ENCODE peak calls at places on chromosomes 5 and 9, in four cellular contexts. I is stimulated activated CD8-positive, alpha-beta memory T cell treated with anti-CD3 and anti-CD28 coated beads, Interleukin-2, amount 100 ng/mL, for 1 hour; M is KG1; H is non-pigmented ciliary epithelial cell. F is an unnamed sample.

GRCh38 chr9:111959468-111959941 is 62.9 kb downstream of the UGCG start:
- DNase-seq in I (no peak), M (no peak), H (peak), F (no peak)

GRCh38 chr5:39005566-39006232 is 68.5 kb downstream of the RICTOR start:
- DNase-seq in I (no peak), M (no peak), H (no peak), F (no peak)

GRCh38 chr9:84325347-84325982 is 15.1 kb downstream of the SLC28A3 start:
- DNase-seq in I (no peak), M (no peak), H (no peak), F (no peak)

GRCh38 chr5:963673-964531 is 44.7 kb upstream of the NKD2 start:
- DNase-seq in I (no peak), M (no peak), H (no peak), F (peak)

GRCh38 chr5:179821298-179822058 is 773 bp downstream of the SQSTM1 start:
- DNase-seq in I (peak), M (peak), H (peak), F (peak)

GRCh38 chr5:137122075-137122474 is 377.1 kb downstream of the SPOCK1 start:
- DNase-seq in I (no peak), M (no peak), H (no peak), F (no peak)

GRCh38 chr9:11204521-11204920 is 591.7 kb upstream of the PTPRD start:
- DNase-seq in I (no peak), M (no peak), H (no peak), F (no peak)

GRCh38 chr5:33153373-33153772 is 287.4 kb upstream of the TARS1 start:
- DNase-seq in I (no peak), M (no peak), H (no peak), F (no peak)

GRCh38 chr9:136860933-136861873 is 4.9 kb downstream of the EDF1 start:
- DNase-seq in I (no peak), M (no peak), H (no peak), F (no peak)

GRCh38 chr5:71537681-71538080 is 49.5 kb upstream of the MCCC2 start:
- DNase-seq in I (no peak), M (no peak), H (no peak), F (peak)

GRCh38 chr9:132937463-132937901 is 6.9 kb downstream of the TSC1 start:
- DNase-seq in I (no peak), M (no peak), H (no peak), F (peak)

GRCh38 chr5:126811515-126812198 is 34.7 kb downstream of the LMNB1 start:
- DNase-seq in I (no peak), M (no peak), H (peak), F (peak)

GRCh38 chr9:25681270-25681669 is 3.0 kb upstream of the TUSC1 start:
- DNase-seq in I (no peak), M (no peak), H (peak), F (no peak)

GRCh38 chr5:107483196-107483595 is 187.5 kb downstream of the EFNA5 start:
- DNase-seq in I (no peak), M (no peak), H (no peak), F (no peak)

GRCh38 chr5:38258319-38259061 is at the start of gene EGFLAM:
- DNase-seq in I (no peak), M (no peak), H (no peak), F (peak)

GRCh38 chr5:60026174-60026573 is 132.6 kb upstream of the PDE4D start:
- DNase-seq in I (no peak), M (no peak), H (peak), F (peak)

GRCh38 chr5:150498501-150498900 is 9.4 kb upstream of the NDST1 start:
- DNase-seq in I (no peak), M (no peak), H (no peak), F (no peak)

F was measured in NB4.